ENCODE peak calls at places on chromosomes 5 and 9, in ten cellular contexts. Q is iris pigment epithelial cell; D is stimulated activated CD8-positive, alpha-beta memory T cell treated with anti-CD3 and anti-CD28 coated beads, Interleukin-2, amount 100 ng/mL, for 48 hours; J is NCI-H774; M is stomach; W is caudate nucleus; Y is sigmoid colon; A is omental fat pad; U is NCI-H524; G is RKO. T is an unnamed sample.

GRCh38 chr5:154273028-154273617 is 82.6 kb downstream of the GALNT10 start:
- DNase-seq in Q (peak), D (no peak), J (no peak), M (no peak), W (no peak), Y (peak), A (no peak), U (no peak), G (no peak), T (no peak)

GRCh38 chr9:129836342-129837007 is 1.2 kb downstream of the USP20 start:
- DNase-seq in Q (no peak), D (peak), J (peak), M (no peak), W (no peak), Y (no peak), A (no peak), U (no peak), G (no peak), T (no peak)

GRCh38 chr9:131740898-131741297 is 1.0 kb upstream of the RAPGEF1 start:
- DNase-seq in Q (no peak), D (no peak), J (no peak), M (peak), W (no peak), Y (no peak), A (no peak), U (no peak), G (no peak), T (no peak)

GRCh38 chr9:5799314-5799713 is 33.6 kb downstream of the ERMP1 start:
- DNase-seq in Q (peak), D (no peak), J (peak), M (no peak), W (no peak), Y (no peak), A (no peak), U (peak), G (peak), T (no peak)

GRCh38 chr9:134728021-134728795 is 86.6 kb downstream of the COL5A1 start:
- DNase-seq in Q (no peak), D (no peak), J (no peak), M (no peak), W (no peak), Y (peak), A (no peak), U (no peak), G (no peak), T (no peak)

GRCh38 chr5:59021837-59022514 is 439.1 kb downstream of the RAB3C start:
- DNase-seq in Q (no peak), D (no peak), J (peak), M (peak), W (no peak), Y (peak), A (no peak), U (no peak), G (no peak), T (peak)

GRCh38 chr5:758698-759053 is 25.9 kb downstream of the ZDHHC11B start:
- DNase-seq in Q (no peak), D (no peak), J (no peak), M (no peak), W (no peak), Y (no peak), A (no peak), U (no peak), G (no peak), T (no peak)

GRCh38 chr5:181224390-181225234 is 1.5 kb downstream of the TRIM41 start:
- DNase-seq in Q (no peak), D (no peak), J (no peak), M (no peak), W (no peak), Y (no peak), A (no peak), U (no peak), G (no peak), T (no peak)

GRCh38 chr9:26954050-26954508 is 2.1 kb upstream of the IFT74 start:
- DNase-seq in Q (no peak), D (no peak), J (no peak), M (no peak), W (no peak), Y (no peak), A (no peak), U (no peak), G (peak), T (no peak)

GRCh38 chr9:86854898-86855523 is 92.3 kb downstream of the GAS1 start:
- DNase-seq in Q (peak), D (no peak), J (no peak), M (no peak), W (no peak), Y (no peak), A (no peak), U (peak), G (peak), T (no peak)

GRCh38 chr9:113668057-113668456 is 204.5 kb downstream of the RGS3 start:
- DNase-seq in Q (no peak), D (no peak), J (no peak), M (no peak), W (no peak), Y (no peak), A (no peak), U (no peak), G (no peak), T (no peak)

GRCh38 chr5:135039526-135040296 is 5.7 kb upstream of the PITX1 start:
- DNase-seq in Q (no peak), D (no peak), J (no peak), M (no peak), W (no peak), Y (no peak), A (no peak), U (no peak), G (no peak), T (no peak)

GRCh38 chr9:69078069-69078468 is 42.5 kb downstream of the FXN start:
- DNase-seq in Q (no peak), D (no peak), J (no peak), M (no peak), W (no peak), Y (no peak), A (no peak), U (no peak), G (no peak), T (no peak)

GRCh38 chr5:163569284-163569683 is 63.9 kb downstream of the MAT2B start:
- DNase-seq in Q (peak), D (no peak), J (no peak), M (no peak), W (no peak), Y (no peak), A (no peak), U (peak), G (peak), T (peak)

GRCh38 chr9:116471093-116471906 is 215.8 kb upstream of the TRIM32 start:
- DNase-seq in Q (peak), D (no peak), J (no peak), M (no peak), W (no peak), Y (no peak), A (no peak), U (no peak), G (no peak), T (no peak)

GRCh38 chr5:20833081-20833627 is 845.2 kb upstream of the CDH18 start:
- DNase-seq in Q (no peak), D (no peak), J (no peak), M (no peak), W (no peak), Y (no peak), A (no peak), U (no peak), G (no peak), T (no peak)

GRCh38 chr5:178367351-178368120 is 134.9 kb upstream of the PHYKPL start:
- DNase-seq in Q (no peak), D (no peak), J (no peak), M (no peak), W (no peak), Y (no peak), A (no peak), U (peak), G (no peak), T (no peak)

GRCh38 chr5:174503086-174503460 is 221.3 kb upstream of the MSX2 start:
- DNase-seq in Q (no peak), D (no peak), J (no peak), M (no peak), W (no peak), Y (no peak), A (no peak), U (no peak), G (no peak), T (no peak)

GRCh38 chr5:139743001-139743771 is 52.4 kb upstream of the PSD2 start:
- DNase-seq in Q (no peak), D (no peak), J (no peak), M (no peak), W (no peak), Y (no peak), A (no peak), U (no peak), G (no peak), T (no peak)

GRCh38 chr9:117019242-117019641 is 332.1 kb downstream of the TRIM32 start:
- DNase-seq in Q (no peak), D (no peak), J (no peak), M (no peak), W (no peak), Y (no peak), A (no peak), U (no peak), G (no peak), T (no peak)

GRCh38 chr5:181100121-181101015 is 30.6 kb downstream of the OR2V1 start:
- DNase-seq in Q (peak), D (no peak), J (no peak), M (no peak), W (no peak), Y (no peak), A (no peak), U (no peak), G (no peak), T (no peak)

GRCh38 chr5:93622240-93622885 is 39.3 kb downstream of the NR2F1 start:
- DNase-seq in Q (peak), D (no peak), J (peak), M (no peak), W (no peak), Y (no peak), A (no peak), U (peak), G (peak), T (peak)

GRCh38 chr5:114434396-114435219 is 72.7 kb downstream of the KCNN2 start:
- DNase-seq in Q (no peak), D (no peak), J (no peak), M (no peak), W (no peak), Y (no peak), A (no peak), U (no peak), G (no peak), T (no peak)

GRCh38 chr9:89592963-89593775 is 11.6 kb upstream of the GADD45G start:
- DNase-seq in Q (peak), D (no peak), J (no peak), M (no peak), W (no peak), Y (no peak), A (no peak), U (no peak), G (no peak), T (no peak)

GRCh38 chr5:151080620-151081425 is at the start of gene TNIP1:
- DNase-seq in Q (peak), D (peak), J (peak), M (peak), W (peak), Y (peak), A (no peak), U (peak), G (peak), T (peak)

GRCh38 chr5:149651686-149652085 is 70.4 kb downstream of the ARHGEF37 start:
- DNase-seq in Q (no peak), D (no peak), J (no peak), M (no peak), W (no peak), Y (no peak), A (no peak), U (no peak), G (no peak), T (peak)

GRCh38 chr5:176542135-176542595 is 5.0 kb upstream of the RNF44 start:
- DNase-seq in Q (no peak), D (peak), J (no peak), M (peak), W (no peak), Y (no peak), A (no peak), U (no peak), G (no peak), T (no peak)

GRCh38 chr9:121743441-121744001 is 92.1 kb downstream of the DAB2IP start:
- DNase-seq in Q (peak), D (no peak), J (peak), M (peak), W (peak), Y (peak), A (no peak), U (no peak), G (peak), T (peak)

GRCh38 chr5:172802585-172803176 is 31.4 kb upstream of the ERGIC1 start:
- DNase-seq in Q (peak), D (no peak), J (no peak), M (no peak), W (no peak), Y (no peak), A (no peak), U (no peak), G (no peak), T (no peak)

GRCh38 chr5:89759824-89760223 is 649.7 kb downstream of the CETN3 start:
- DNase-seq in Q (no peak), D (no peak), J (no peak), M (no peak), W (no peak), Y (no peak), A (no peak), U (no peak), G (no peak), T (no peak)

GRCh38 chr9:112582863-112583262 is 96.2 kb downstream of the KIAA1958 start:
- DNase-seq in Q (no peak), D (no peak), J (no peak), M (no peak), W (no peak), Y (no peak), A (no peak), U (no peak), G (no peak), T (no peak)

GRCh38 chr5:121171834-121172233 is 679.8 kb upstream of the FTMT start:
- DNase-seq in Q (no peak), D (no peak), J (no peak), M (no peak), W (no peak), Y (no peak), A (no peak), U (no peak), G (no peak), T (no peak)